ENCODE peak calls at places on chromosomes 1 and 21, in four cellular contexts. Q is body of pancreas, F is thyroid gland, D is uterus. Y is an unnamed sample. For H3K4me1, the result is how much of the 10 kb centered on the place peaks cover.

GRCh38 chr1:40267767-40268187 is 9.7 kb downstream of the ZMPSTE24 start:
- DNase-seq in Q (peak), F (no peak), D (no peak), Y (no peak)

GRCh38 chr1:13469343-13469742 is 44.5 kb downstream of the LRRC38 start:
- DNase-seq in Q (no peak), F (no peak), D (no peak), Y (no peak)

GRCh38 chr1:8510041-8510823 is 192.3 kb downstream of the SLC45A1 start:
- DNase-seq in Q (no peak), F (no peak), D (peak), Y (no peak)

GRCh38 chr1:18398791-18399551 is 81.8 kb upstream of the KLHDC7A start:
- DNase-seq in Q (no peak), F (no peak), D (no peak), Y (no peak)

GRCh38 chr1:38772026-38772425 is 87.5 kb downstream of the RRAGC start:
- DNase-seq in Q (no peak), F (no peak), D (no peak), Y (no peak)

GRCh38 chr1:8239306-8240023 is 78.4 kb upstream of the SLC45A1 start:
- DNase-seq in Q (no peak), F (peak), D (peak), Y (no peak)

GRCh38 chr1:35112668-35113067 is 33.5 kb downstream of the ZMYM1 start:
- DNase-seq in Q (no peak), F (no peak), D (no peak), Y (no peak)

GRCh38 chr21:27371065-27371464 is 404.2 kb upstream of the ADAMTS5 start:
- DNase-seq in Q (no peak), F (no peak), D (no peak), Y (no peak)

GRCh38 chr1:156493154-156493631 is 7.4 kb downstream of the MEF2D start:
- DNase-seq in Q (peak), F (peak), D (no peak), Y (no peak)

GRCh38 chr1:86542626-86543025 is 4.3 kb upstream of the CLCA4 start:
- DNase-seq in Q (no peak), F (no peak), D (no peak), Y (no peak)

GRCh38 chr1:228216371-228217320 is 8.8 kb downstream of the OBSCN start:
- DNase-seq in Q (no peak), F (no peak), D (no peak), Y (no peak)

GRCh38 chr1:93304716-93305138 is 41.0 kb upstream of the DR1 start:
- DNase-seq in Q (peak), F (peak), D (peak), Y (no peak)

GRCh38 chr1:220217383-220217988 is 54.8 kb downstream of the RAB3GAP2 start:
- DNase-seq in Q (no peak), F (no peak), D (no peak), Y (no peak)

GRCh38 chr1:22143065-22143514 is at the start of gene WNT4:
- DNase-seq in Q (peak), F (peak), D (no peak), Y (no peak)

GRCh38 chr1:232421143-232421796 is 208.7 kb downstream of the SIPA1L2 start:
- DNase-seq in Q (no peak), F (no peak), D (no peak), Y (no peak)

GRCh38 chr1:3981261-3981660 is 81.2 kb upstream of the C1orf174 start:
- DNase-seq in Q (no peak), F (peak), D (no peak), Y (no peak)

GRCh38 chr1:209965996-209966395 is 28.0 kb downstream of the SYT14 start:
- DNase-seq in Q (no peak), F (no peak), D (no peak), Y (no peak)

GRCh38 chr1:7221823-7222462 is 436.7 kb downstream of the CAMTA1 start:
- DNase-seq in Q (no peak), F (no peak), D (no peak), Y (peak)

GRCh38 chr1:57711326-57711725 is 287.5 kb upstream of the DAB1 start:
- DNase-seq in Q (no peak), F (no peak), D (no peak), Y (no peak)

GRCh38 chr1:104804147-104804546 is 1054.4 kb downstream of the AMY1C start:
- DNase-seq in Q (no peak), F (no peak), D (no peak), Y (no peak)

GRCh38 chr1:222828939-222829338 is 14.1 kb downstream of the DISP1 start:
- DNase-seq in Q (no peak), F (no peak), D (no peak), Y (no peak)

GRCh38 chr1:145758116-145758515 is 38.8 kb downstream of the CD160 start:
- DNase-seq in Q (no peak), F (no peak), D (no peak), Y (no peak)

GRCh38 chr1:12469990-12470389 is 148.0 kb downstream of the DHRS3 start:
- DNase-seq in Q (no peak), F (peak), D (no peak), Y (no peak)

GRCh38 chr21:14070049-14070893 is 140.5 kb downstream of the LIPI start:
- DNase-seq in Q (peak), F (no peak), D (no peak), Y (no peak)

GRCh38 chr21:32442566-32443318 is 30.2 kb downstream of the EVA1C start:
- DNase-seq in Q (no peak), F (no peak), D (no peak), Y (no peak)

GRCh38 chr1:33466159-33466558 is 6.3 kb upstream of the ZSCAN20 start:
- DNase-seq in Q (no peak), F (no peak), D (no peak), Y (no peak)

GRCh38 chr21:25956993-25957714 is 213.4 kb downstream of the APP start:
- DNase-seq in Q (no peak), F (no peak), D (no peak), Y (no peak)

GRCh38 chr1:52532732-52533327 is 20.1 kb downstream of the TUT4 start:
- DNase-seq in Q (no peak), F (no peak), D (no peak), Y (no peak)

GRCh38 chr1:228270032-228270431 is 62.2 kb downstream of the OBSCN start:
- DNase-seq in Q (no peak), F (no peak), D (no peak), Y (no peak)

GRCh38 chr1:53266038-53266437 is 27.7 kb upstream of the MAGOH start:
- DNase-seq in Q (no peak), F (no peak), D (no peak), Y (no peak)

GRCh38 chr1:243748227-243748626 is 101.8 kb downstream of the AKT3 start:
- DNase-seq in Q (no peak), F (no peak), D (no peak), Y (no peak)

GRCh38 chr21:37370152-37371040 is 3.8 kb downstream of the DYRK1A start:
- DNase-seq in Q (no peak), F (no peak), D (no peak), Y (no peak)

GRCh38 chr1:163824006-163824405 is 502.3 kb downstream of the NUF2 start:
- DNase-seq in Q (no peak), F (no peak), D (peak), Y (no peak)

GRCh38 chr1:110134050-110134595 is 16.2 kb upstream of the SLC6A17 start:
- DNase-seq in Q (no peak), F (no peak), D (no peak), Y (no peak)

GRCh38 chr21:15159382-15160020 is 94.7 kb upstream of the NRIP1 start:
- DNase-seq in Q (no peak), F (no peak), D (no peak), Y (no peak)

GRCh38 chr1:214957330-214958137 is 125.0 kb upstream of the KCNK2 start:
- DNase-seq in Q (no peak), F (no peak), D (peak), Y (no peak)

GRCh38 chr1:204673909-204674701 is 11.4 kb downstream of the LRRN2 start:
- DNase-seq in Q (no peak), F (peak), D (no peak), Y (no peak)

GRCh38 chr1:41622859-41623732 is 138.6 kb upstream of the EDN2 start:
- DNase-seq in Q (no peak), F (no peak), D (no peak), Y (peak)

GRCh38 chr21:43825610-43825935 is 36.2 kb downstream of the RRP1 start:
- DNase-seq in Q (no peak), F (no peak), D (no peak), Y (no peak)

DNA sequence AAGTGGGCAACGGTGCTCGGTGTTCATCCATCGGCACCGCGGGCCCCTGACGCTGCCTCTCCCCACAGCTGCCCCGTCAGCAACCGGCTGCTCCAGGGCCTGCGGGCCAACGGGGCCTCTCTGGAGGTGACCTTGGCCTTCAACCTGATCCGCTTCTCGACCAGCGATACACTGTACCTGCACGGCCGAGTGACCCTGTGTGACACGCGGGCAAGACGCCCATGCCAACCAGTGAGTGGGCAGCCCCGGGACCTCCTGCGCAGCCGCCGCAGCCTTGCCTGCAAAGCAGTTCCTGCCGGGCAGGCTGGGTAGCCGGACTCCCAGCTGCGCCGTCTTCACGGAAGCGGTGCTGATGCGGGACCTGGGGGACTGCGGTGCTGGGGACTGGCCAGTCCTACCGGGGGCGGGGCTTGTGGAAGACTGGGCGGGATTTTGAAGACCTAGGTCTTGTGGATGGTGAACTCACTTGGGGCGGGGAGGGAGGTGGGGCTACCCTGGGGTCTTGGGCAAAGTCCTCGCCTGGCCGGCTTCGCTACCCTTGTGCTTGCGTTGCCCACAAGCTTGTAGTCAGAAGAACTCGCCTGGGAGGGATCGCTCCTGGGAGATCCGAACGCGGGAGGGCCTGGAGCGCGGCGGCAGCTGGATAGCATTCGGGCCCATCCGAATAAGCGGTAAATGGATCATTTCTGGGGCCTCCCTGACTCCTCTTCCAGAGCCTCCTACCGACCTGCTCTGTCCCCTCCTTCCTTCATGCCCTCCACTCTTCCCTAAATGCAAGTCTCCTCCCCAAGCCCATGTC is 8.8 kb upstream of the CEP85 start:
- DNase-seq in Q (peak), F (peak), D (peak), Y (no peak)
- TF ChIP-seq POLR2A in Q (peak), F (no peak), D (no peak), Y (no peak)

GRCh38 chr1:153954826-153955225 is 3.6 kb downstream of the CRTC2 start:
- DNase-seq in Q (no peak), F (no peak), D (no peak), Y (no peak)

GRCh38 chr1:153951801-153952200 is 5.3 kb upstream of the DENND4B start:
- DNase-seq in Q (no peak), F (no peak), D (no peak), Y (no peak)

GRCh38 chr1:153946622-153947246 is at the start of gene DENND4B:
- DNase-seq in Q (peak), F (peak), D (peak), Y (no peak)

GRCh38 chr1:153953859-153954365 is 4.5 kb downstream of the CRTC2 start:
- DNase-seq in Q (no peak), F (no peak), D (no peak), Y (no peak)

DNA sequence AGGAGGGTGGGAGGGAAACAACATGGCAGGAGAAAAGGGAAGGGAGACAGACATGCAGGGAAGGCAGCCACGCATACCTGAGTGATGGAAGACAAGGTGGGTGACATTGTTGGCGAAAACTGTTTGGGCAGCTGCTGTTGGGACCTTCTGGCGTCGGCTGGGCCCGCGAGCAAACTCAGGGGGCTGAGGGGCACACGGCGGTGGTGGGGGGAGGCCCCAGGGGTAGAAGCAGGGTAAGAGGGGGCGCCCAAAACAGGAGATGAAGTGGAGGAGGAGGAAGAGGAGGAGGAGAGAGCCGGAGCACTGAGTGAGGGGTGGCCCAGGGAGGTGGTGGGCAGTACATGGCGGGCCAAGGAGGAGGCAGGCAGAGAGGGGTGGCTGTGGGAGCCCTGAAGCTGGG is 4.7 kb upstream of the DENND4B start:
- DNase-seq in Q (no peak), F (no peak), D (no peak), Y (no peak)
- H3K4me1 ChIP-seq in Q (under half), F (under half), D (under half), Y (under half)

GRCh38 chr21:44969066-44969649 is 29.3 kb downstream of the SLX9 start:
- DNase-seq in Q (no peak), F (no peak), D (no peak), Y (no peak)
- H3K27ac ChIP-seq in Q (no peak), F (no peak), D (no peak), Y (peak)

DNA sequence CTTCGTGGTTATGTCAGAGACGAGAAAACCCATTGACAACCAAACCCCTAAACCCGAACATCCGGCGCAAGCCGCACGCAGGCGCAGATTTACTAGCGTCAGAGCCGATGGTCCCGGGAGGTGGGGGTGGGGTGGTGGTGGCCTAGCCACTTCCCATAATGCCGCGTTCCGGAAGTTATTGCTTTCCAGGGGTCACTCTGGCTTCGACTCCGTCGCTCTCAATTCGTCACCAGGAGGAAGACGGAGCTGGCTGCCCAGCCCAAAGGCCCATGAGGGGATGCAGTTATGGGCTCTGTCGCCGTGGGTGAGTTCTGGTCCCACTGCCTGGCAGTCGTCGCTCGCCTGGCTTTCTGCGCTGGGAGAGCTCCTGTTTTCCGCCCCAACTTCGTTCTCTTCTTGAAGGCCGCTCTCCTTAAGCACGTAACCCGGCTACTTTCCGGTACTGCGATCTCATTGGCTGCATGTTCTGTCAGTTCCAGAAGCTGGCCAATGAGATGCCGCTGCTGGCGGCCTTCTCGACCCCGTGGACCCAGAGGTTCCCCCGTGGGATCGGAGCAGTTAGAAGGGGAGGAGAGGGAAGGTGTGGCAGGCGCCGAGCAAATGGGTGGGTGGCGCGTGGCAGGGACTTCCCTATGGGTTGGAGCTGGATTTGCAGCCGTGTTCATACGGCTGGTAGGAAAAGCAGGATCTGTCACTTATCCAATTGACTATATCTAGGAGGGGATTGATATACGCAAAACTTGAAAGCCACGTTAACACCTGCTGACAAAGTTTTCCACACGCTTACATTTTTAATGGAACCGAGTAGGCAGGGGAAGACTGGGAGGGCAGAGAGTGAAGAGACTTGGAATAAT is at the start of gene USP16:
- DNase-seq in Q (peak), F (peak), D (peak), Y (peak)
- TF ChIP-seq POLR2A in Q (peak), F (peak), D (peak), Y (no peak)

DNA sequence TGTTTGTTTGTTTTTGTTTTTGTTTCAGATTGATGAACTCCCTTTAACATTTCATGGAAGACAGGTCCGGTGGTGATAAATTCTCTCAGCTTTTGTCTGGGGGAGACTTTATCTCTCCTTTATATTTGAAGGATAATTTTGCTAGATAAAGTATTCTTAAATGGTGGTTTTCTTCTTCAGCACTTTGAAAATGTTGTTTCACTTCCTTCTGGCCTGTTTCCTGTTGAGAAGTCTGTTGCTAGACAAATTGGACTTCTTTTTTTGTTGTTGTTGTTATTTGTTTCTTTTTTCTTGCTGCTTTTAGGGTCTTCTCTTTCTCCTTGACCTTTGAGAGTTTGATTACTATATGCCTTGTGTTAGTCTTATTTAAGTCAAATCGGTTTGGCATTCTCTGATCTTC is 50.8 kb downstream of the CRP start:
- DNase-seq in Q (no peak), F (no peak), D (no peak), Y (no peak)
- H3K4me1 ChIP-seq in Q (under half), F (under half), D (under half), Y (under half)

GRCh38 chr21:45994086-45994661 is 12.6 kb downstream of the COL6A1 start:
- DNase-seq in Q (peak), F (no peak), D (no peak), Y (no peak)
- H3K27ac ChIP-seq in Q (no peak), F (no peak), D (peak), Y (peak)

GRCh38 chr1:37596182-37596667 is 488 bp upstream of the GNL2 start:
- DNase-seq in Q (no peak), F (no peak), D (no peak), Y (no peak)

GRCh38 chr1:37599940-37600339 is 4.2 kb upstream of the GNL2 start:
- DNase-seq in Q (no peak), F (no peak), D (no peak), Y (no peak)

GRCh38 chr1:37601441-37601840 is 5.7 kb upstream of the GNL2 start:
- DNase-seq in Q (no peak), F (no peak), D (no peak), Y (no peak)

GRCh38 chr1:37593726-37594125 is 2.0 kb downstream of the GNL2 start:
- DNase-seq in Q (no peak), F (no peak), D (no peak), Y (no peak)

GRCh38 chr1:37595440-37596181 is at the start of gene GNL2:
- DNase-seq in Q (peak), F (peak), D (peak), Y (peak)
- TF ChIP-seq POLR2A in Q (peak), F (no peak), D (peak), Y (peak)